ENCODE peak calls at places on chromosome 20, in ten cellular contexts. One of them, this sample, is unnamed.

GRCh38 chr20:30168025-30168799 is 1089.3 kb upstream of the DEFB115 start:
- ATAC-seq in HCT116: no peak
- ATAC-seq in aorta: no peak
- ATAC-seq in A549: no peak
- ATAC-seq in psoas muscle: no peak
- ATAC-seq in body of pancreas: no peak
- ATAC-seq in left lung: no peak
- ATAC-seq in RWPE2: no peak
- ATAC-seq in upper lobe of left lung: no peak
- ATAC-seq in pancreas: no peak
- ATAC-seq in this sample: no peak

GRCh38 chr20:31757254-31757653 is 18.2 kb downstream of the TPX2 start:
- ATAC-seq in HCT116: no peak
- ATAC-seq in aorta: no peak
- ATAC-seq in A549: no peak
- ATAC-seq in psoas muscle: no peak
- ATAC-seq in body of pancreas: no peak
- ATAC-seq in left lung: no peak
- ATAC-seq in RWPE2: no peak
- ATAC-seq in upper lobe of left lung: no peak
- ATAC-seq in pancreas: no peak
- ATAC-seq in this sample: no peak

GRCh38 chr20:59120491-59120890 is 43.1 kb upstream of the ZNF831 start:
- ATAC-seq in HCT116: no peak
- ATAC-seq in aorta: no peak
- ATAC-seq in A549: no peak
- ATAC-seq in psoas muscle: no peak
- ATAC-seq in body of pancreas: no peak
- ATAC-seq in left lung: no peak
- ATAC-seq in RWPE2: no peak
- ATAC-seq in upper lobe of left lung: no peak
- ATAC-seq in pancreas: no peak
- ATAC-seq in this sample: no peak

GRCh38 chr20:22305391-22305790 is 279.0 kb downstream of the FOXA2 start:
- ATAC-seq in HCT116: no peak
- ATAC-seq in aorta: no peak
- ATAC-seq in A549: no peak
- ATAC-seq in psoas muscle: no peak
- ATAC-seq in body of pancreas: no peak
- ATAC-seq in left lung: no peak
- ATAC-seq in RWPE2: no peak
- ATAC-seq in upper lobe of left lung: no peak
- ATAC-seq in pancreas: no peak
- ATAC-seq in this sample: no peak

GRCh38 chr20:14599613-14600012 is 262.2 kb upstream of the FLRT3 start:
- ATAC-seq in HCT116: no peak
- ATAC-seq in aorta: no peak
- ATAC-seq in A549: no peak
- ATAC-seq in psoas muscle: no peak
- ATAC-seq in body of pancreas: no peak
- ATAC-seq in left lung: no peak
- ATAC-seq in RWPE2: no peak
- ATAC-seq in upper lobe of left lung: no peak
- ATAC-seq in pancreas: no peak
- ATAC-seq in this sample: no peak

GRCh38 chr20:24389686-24390085 is 79.7 kb upstream of the SYNDIG1 start:
- ATAC-seq in HCT116: no peak
- ATAC-seq in aorta: no peak
- ATAC-seq in A549: no peak
- ATAC-seq in psoas muscle: no peak
- ATAC-seq in body of pancreas: no peak
- ATAC-seq in left lung: peak
- ATAC-seq in RWPE2: peak
- ATAC-seq in upper lobe of left lung: peak
- ATAC-seq in pancreas: no peak
- ATAC-seq in this sample: peak

GRCh38 chr20:44586986-44587980 is 4.9 kb downstream of the PKIG start:
- ATAC-seq in HCT116: no peak
- ATAC-seq in aorta: no peak
- ATAC-seq in A549: no peak
- ATAC-seq in psoas muscle: no peak
- ATAC-seq in body of pancreas: no peak
- ATAC-seq in left lung: no peak
- ATAC-seq in RWPE2: no peak
- ATAC-seq in upper lobe of left lung: no peak
- ATAC-seq in pancreas: no peak
- ATAC-seq in this sample: no peak

GRCh38 chr20:47063808-47064207 is 169.2 kb downstream of the EYA2 start:
- ATAC-seq in HCT116: no peak
- ATAC-seq in aorta: no peak
- ATAC-seq in A549: no peak
- ATAC-seq in psoas muscle: no peak
- ATAC-seq in body of pancreas: no peak
- ATAC-seq in left lung: no peak
- ATAC-seq in RWPE2: no peak
- ATAC-seq in upper lobe of left lung: no peak
- ATAC-seq in pancreas: no peak
- ATAC-seq in this sample: no peak

GRCh38 chr20:41586784-41587183 is 31.4 kb downstream of the CHD6 start:
- ATAC-seq in HCT116: no peak
- ATAC-seq in aorta: no peak
- ATAC-seq in A549: no peak
- ATAC-seq in psoas muscle: no peak
- ATAC-seq in body of pancreas: no peak
- ATAC-seq in left lung: no peak
- ATAC-seq in RWPE2: no peak
- ATAC-seq in upper lobe of left lung: no peak
- ATAC-seq in pancreas: no peak
- ATAC-seq in this sample: no peak

GRCh38 chr20:54469293-54469692 is 6.1 kb upstream of the DOK5 start:
- ATAC-seq in HCT116: no peak
- ATAC-seq in aorta: no peak
- ATAC-seq in A549: no peak
- ATAC-seq in psoas muscle: no peak
- ATAC-seq in body of pancreas: no peak
- ATAC-seq in left lung: no peak
- ATAC-seq in RWPE2: no peak
- ATAC-seq in upper lobe of left lung: no peak
- ATAC-seq in pancreas: no peak
- ATAC-seq in this sample: no peak

GRCh38 chr20:34365765-34366213 is 2.7 kb downstream of the ITCH start:
- ATAC-seq in HCT116: no peak
- ATAC-seq in aorta: no peak
- ATAC-seq in A549: no peak
- ATAC-seq in psoas muscle: no peak
- ATAC-seq in body of pancreas: no peak
- ATAC-seq in left lung: peak
- ATAC-seq in RWPE2: no peak
- ATAC-seq in upper lobe of left lung: no peak
- ATAC-seq in pancreas: no peak
- ATAC-seq in this sample: no peak

GRCh38 chr20:63499333-63499969 is 568 bp upstream of the EEF1A2 start:
- ATAC-seq in HCT116: peak
- ATAC-seq in aorta: no peak
- ATAC-seq in A549: no peak
- ATAC-seq in psoas muscle: peak
- ATAC-seq in body of pancreas: no peak
- ATAC-seq in left lung: no peak
- ATAC-seq in RWPE2: no peak
- ATAC-seq in upper lobe of left lung: no peak
- ATAC-seq in pancreas: no peak
- ATAC-seq in this sample: peak
- H3K4me3 ChIP-seq in HCT116: peak
- H3K4me3 ChIP-seq in aorta: no peak
- H3K4me3 ChIP-seq in A549: peak
- H3K4me3 ChIP-seq in psoas muscle: peak
- H3K4me3 ChIP-seq in body of pancreas: no peak
- H3K4me3 ChIP-seq in left lung: peak
- H3K4me3 ChIP-seq in RWPE2: peak
- H3K4me3 ChIP-seq in upper lobe of left lung: no peak
- H3K4me3 ChIP-seq in pancreas: no peak
- H3K4me3 ChIP-seq in this sample: peak

GRCh38 chr20:61257596-61257995 is 5.5 kb downstream of the CDH4 start:
- ATAC-seq in HCT116: no peak
- ATAC-seq in aorta: no peak
- ATAC-seq in A549: no peak
- ATAC-seq in psoas muscle: no peak
- ATAC-seq in body of pancreas: no peak
- ATAC-seq in left lung: no peak
- ATAC-seq in RWPE2: no peak
- ATAC-seq in upper lobe of left lung: no peak
- ATAC-seq in pancreas: no peak
- ATAC-seq in this sample: no peak

GRCh38 chr20:61256819-61257218 is 4.8 kb downstream of the CDH4 start:
- ATAC-seq in HCT116: no peak
- ATAC-seq in aorta: no peak
- ATAC-seq in A549: no peak
- ATAC-seq in psoas muscle: no peak
- ATAC-seq in body of pancreas: no peak
- ATAC-seq in left lung: no peak
- ATAC-seq in RWPE2: no peak
- ATAC-seq in upper lobe of left lung: no peak
- ATAC-seq in pancreas: no peak
- ATAC-seq in this sample: no peak

GRCh38 chr20:61254881-61255589 is 3.0 kb downstream of the CDH4 start:
- ATAC-seq in HCT116: no peak
- ATAC-seq in aorta: no peak
- ATAC-seq in A549: no peak
- ATAC-seq in psoas muscle: no peak
- ATAC-seq in body of pancreas: no peak
- ATAC-seq in left lung: no peak
- ATAC-seq in RWPE2: peak
- ATAC-seq in upper lobe of left lung: no peak
- ATAC-seq in pancreas: no peak
- ATAC-seq in this sample: no peak

GRCh38 chr20:61253640-61254511 is 1.8 kb downstream of the CDH4 start:
- ATAC-seq in HCT116: no peak
- ATAC-seq in aorta: no peak
- ATAC-seq in A549: peak
- ATAC-seq in psoas muscle: peak
- ATAC-seq in body of pancreas: no peak
- ATAC-seq in left lung: peak
- ATAC-seq in RWPE2: peak
- ATAC-seq in upper lobe of left lung: no peak
- ATAC-seq in pancreas: peak
- ATAC-seq in this sample: peak

DNA sequence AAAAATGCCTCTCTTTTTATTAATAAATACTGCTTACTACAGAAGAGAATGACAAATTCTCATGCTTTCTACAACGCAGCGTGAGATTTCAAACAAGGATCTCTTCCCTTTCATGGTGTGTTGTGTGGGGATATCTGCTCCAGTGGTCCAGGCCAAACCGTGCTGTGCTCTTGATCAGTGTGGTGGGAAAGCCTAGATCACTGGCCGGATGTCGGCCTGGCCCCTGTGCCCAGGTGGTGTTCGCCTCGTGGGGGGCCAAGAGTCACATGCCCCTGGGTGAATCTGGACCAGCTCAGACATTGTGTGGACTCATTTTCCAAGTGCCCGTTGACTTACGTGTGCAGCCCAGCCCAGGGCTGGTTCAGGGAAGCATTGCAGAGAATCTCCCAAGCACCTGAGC is 4.3 kb downstream of the CDH4 start:
- ATAC-seq in HCT116: no peak
- ATAC-seq in aorta: no peak
- ATAC-seq in A549: no peak
- ATAC-seq in psoas muscle: no peak
- ATAC-seq in body of pancreas: no peak
- ATAC-seq in left lung: no peak
- ATAC-seq in RWPE2: no peak
- ATAC-seq in upper lobe of left lung: no peak
- ATAC-seq in pancreas: no peak
- ATAC-seq in this sample: no peak
- H3K4me3 ChIP-seq in HCT116: no peak
- H3K4me3 ChIP-seq in aorta: no peak
- H3K4me3 ChIP-seq in A549: no peak
- H3K4me3 ChIP-seq in psoas muscle: no peak
- H3K4me3 ChIP-seq in body of pancreas: no peak
- H3K4me3 ChIP-seq in left lung: no peak
- H3K4me3 ChIP-seq in RWPE2: no peak
- H3K4me3 ChIP-seq in upper lobe of left lung: no peak
- H3K4me3 ChIP-seq in pancreas: no peak
- H3K4me3 ChIP-seq in this sample: no peak

DNA sequence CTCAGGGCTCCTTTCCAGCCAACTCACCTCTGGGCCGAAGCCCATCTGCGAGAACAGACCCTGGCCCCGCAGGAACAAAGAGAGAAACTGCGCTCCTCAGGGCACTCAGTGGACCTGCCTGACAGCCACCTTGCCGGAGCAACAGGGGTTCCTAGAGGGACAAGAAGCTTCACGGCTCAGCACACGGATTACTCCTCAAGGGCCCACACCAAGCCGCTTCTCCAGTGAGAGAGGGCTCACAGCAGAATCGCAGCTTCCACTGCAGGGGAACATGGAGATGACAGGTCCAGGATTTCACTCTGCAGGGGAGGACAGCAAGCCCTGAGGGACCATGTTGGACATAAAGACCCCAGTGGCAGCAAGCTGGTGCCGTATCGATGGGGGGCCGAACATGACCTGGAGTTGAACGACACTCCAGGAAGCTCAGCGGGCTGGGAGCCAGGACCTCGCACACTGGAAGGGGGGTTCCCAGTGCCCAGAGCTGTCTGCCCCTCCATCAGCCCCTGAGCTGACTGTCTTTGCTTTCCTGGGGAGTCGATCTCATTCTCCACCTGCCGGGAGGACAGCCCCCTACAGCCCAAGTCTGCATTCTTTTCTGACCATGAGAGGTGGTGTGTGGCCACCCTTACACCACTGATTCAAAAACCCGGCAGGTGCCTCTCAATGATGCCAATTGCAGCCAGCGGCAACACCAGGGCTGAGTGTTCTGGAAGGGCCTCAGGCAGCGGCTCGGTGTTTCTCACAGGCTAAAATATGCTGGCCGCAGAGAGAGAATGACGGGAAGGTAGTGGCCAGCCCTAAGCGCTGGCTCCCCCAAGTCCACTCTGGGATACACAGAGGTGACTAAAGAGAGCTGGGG is 194.5 kb upstream of the CDH4 start:
- ATAC-seq in HCT116: no peak
- ATAC-seq in aorta: no peak
- ATAC-seq in A549: no peak
- ATAC-seq in psoas muscle: no peak
- ATAC-seq in body of pancreas: no peak
- ATAC-seq in left lung: no peak
- ATAC-seq in RWPE2: peak
- ATAC-seq in upper lobe of left lung: no peak
- ATAC-seq in pancreas: no peak
- ATAC-seq in this sample: no peak
- H3K4me3 ChIP-seq in HCT116: no peak
- H3K4me3 ChIP-seq in aorta: no peak
- H3K4me3 ChIP-seq in A549: no peak
- H3K4me3 ChIP-seq in psoas muscle: no peak
- H3K4me3 ChIP-seq in body of pancreas: no peak
- H3K4me3 ChIP-seq in left lung: no peak
- H3K4me3 ChIP-seq in RWPE2: no peak
- H3K4me3 ChIP-seq in upper lobe of left lung: no peak
- H3K4me3 ChIP-seq in pancreas: no peak
- H3K4me3 ChIP-seq in this sample: no peak

DNA sequence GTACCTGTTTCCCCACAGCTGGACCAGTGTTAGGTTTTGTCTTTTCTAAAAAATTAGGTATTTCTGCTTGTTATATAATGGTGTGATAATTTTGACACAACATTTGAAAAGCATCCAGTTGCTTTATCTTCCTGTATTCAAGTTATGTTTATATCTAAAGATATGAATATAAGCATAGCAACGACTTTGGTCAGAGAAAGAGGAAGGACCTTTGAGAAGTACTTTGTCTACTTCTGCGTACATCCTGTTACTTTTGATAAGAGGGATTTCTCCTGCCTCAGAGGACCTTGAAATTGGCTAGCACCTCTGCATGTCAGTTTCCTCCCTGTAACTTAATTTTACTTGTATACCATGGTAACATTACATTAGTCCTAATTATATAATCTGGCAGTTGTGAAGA is 24.7 kb downstream of the PHF20 start:
- ATAC-seq in HCT116: no peak
- ATAC-seq in aorta: no peak
- ATAC-seq in A549: no peak
- ATAC-seq in psoas muscle: no peak
- ATAC-seq in body of pancreas: no peak
- ATAC-seq in left lung: peak
- ATAC-seq in RWPE2: no peak
- ATAC-seq in upper lobe of left lung: peak
- ATAC-seq in pancreas: no peak
- ATAC-seq in this sample: no peak
- H3K4me3 ChIP-seq in HCT116: no peak
- H3K4me3 ChIP-seq in aorta: no peak
- H3K4me3 ChIP-seq in A549: no peak
- H3K4me3 ChIP-seq in psoas muscle: no peak
- H3K4me3 ChIP-seq in body of pancreas: no peak
- H3K4me3 ChIP-seq in left lung: no peak
- H3K4me3 ChIP-seq in RWPE2: no peak
- H3K4me3 ChIP-seq in upper lobe of left lung: no peak
- H3K4me3 ChIP-seq in pancreas: no peak
- H3K4me3 ChIP-seq in this sample: no peak